ENCODE peak calls at places on chromosomes 4 and X, in four cellular contexts. E, A, V and M are unnamed samples.

GRCh38 chrX:106862972-106863688 is 40.0 kb downstream of the RIPPLY1 start:
- DNase-seq in A (no peak), V (no peak), E (no peak), M (peak)

GRCh38 chr4:90958256-90958895 is 831.2 kb downstream of the CCSER1 start:
- DNase-seq in A (peak), E (no peak), V (no peak), M (no peak)

GRCh38 chr4:173448103-173448502 is 49.2 kb upstream of the SCRG1 start:
- DNase-seq in V (no peak), E (peak), A (peak), M (peak)

GRCh38 chrX:132490086-132490419 is 1.2 kb upstream of the MBNL3 start:
- DNase-seq in A (no peak), V (no peak), E (no peak), M (peak)

GRCh38 chrX:103529550-103529949 is 10.3 kb upstream of the RAB40A start:
- DNase-seq in V (no peak), E (no peak), A (no peak), M (no peak)

GRCh38 chr4:153901220-153901619 is 112.3 kb upstream of the SFRP2 start:
- DNase-seq in A (no peak), V (no peak), E (no peak), M (no peak)

GRCh38 chr4:98482847-98483806 is 175.3 kb downstream of the TSPAN5 start:
- DNase-seq in E (no peak), A (no peak), V (no peak), M (no peak)

GRCh38 chr4:164977243-164978164 is at the start of gene TRIM61:
- DNase-seq in E (no peak), V (peak), A (no peak), M (peak)

GRCh38 chrX:41870719-41871151 is 52.6 kb downstream of the CASK start:
- DNase-seq in V (no peak), A (no peak), E (no peak), M (peak)

GRCh38 chr4:38463268-38463958 is 200.6 kb upstream of the KLF3 start:
- DNase-seq in V (no peak), A (no peak), E (no peak), M (no peak)

GRCh38 chrX:8034058-8034457 is 106.8 kb upstream of the PNPLA4 start:
- DNase-seq in E (no peak), A (no peak), V (no peak), M (no peak)

GRCh38 chrX:41122664-41123257 is 37.5 kb downstream of the USP9X start:
- DNase-seq in A (no peak), V (no peak), E (no peak), M (no peak)

GRCh38 chr4:77348815-77349214 is 191.8 kb downstream of the CCNG2 start:
- DNase-seq in V (no peak), A (no peak), E (no peak), M (no peak)

GRCh38 chrX:69317721-69318120 is 152.5 kb upstream of the PJA1 start:
- DNase-seq in E (no peak), A (no peak), V (no peak), M (no peak)

GRCh38 chr4:15376594-15376993 is 51.2 kb upstream of the C1QTNF7 start:
- DNase-seq in A (no peak), E (no peak), V (no peak), M (no peak)

GRCh38 chr4:176343286-176343685 is 23.5 kb downstream of the SPCS3 start:
- DNase-seq in E (no peak), A (no peak), V (no peak), M (no peak)